ENCODE peak calls at places on chromosomes 6 and 20, in five cellular contexts. F is spleen, U is Panc1, P is testis, L is sigmoid colon. B is an unnamed sample. For H3K4me1, the result is how much of the 10 kb centered on the place peaks cover.

GRCh38 chr20:33670715-33671499 is 3.3 kb downstream of the NECAB3 start:
- DNase-seq in U (no peak), P (no peak), F (no peak), L (no peak), B (no peak)

GRCh38 chr6:159616456-159616855 is 76.6 kb downstream of the SOD2 start:
- DNase-seq in P (no peak), L (no peak), F (no peak), U (no peak), B (no peak)

GRCh38 chr6:78611097-78611625 is 256.2 kb upstream of the IRAK1BP1 start:
- DNase-seq in L (no peak), P (no peak), F (no peak), U (no peak), B (peak)

GRCh38 chr6:121780325-121781313 is 345.2 kb downstream of the GJA1 start:
- DNase-seq in P (peak), U (no peak), L (peak), F (no peak), B (peak)

GRCh38 chr6:63805808-63806572 is 170.4 kb downstream of the PHF3 start:
- DNase-seq in P (no peak), U (peak), F (no peak), L (no peak), B (no peak)

GRCh38 chr20:11585752-11586352 is 331.8 kb upstream of the BTBD3 start:
- DNase-seq in U (no peak), F (no peak), L (no peak), P (no peak), B (peak)

GRCh38 chr20:528923-529594 is 14.5 kb downstream of the CSNK2A1 start:
- DNase-seq in U (peak), L (no peak), F (no peak), P (no peak), B (no peak)

GRCh38 chr20:4897600-4897999 is 103.7 kb downstream of the SLC23A2 start:
- DNase-seq in U (no peak), P (no peak), F (no peak), L (no peak), B (no peak)

GRCh38 chr6:33624856-33625255 is 3.7 kb downstream of the ITPR3 start:
- DNase-seq in U (no peak), F (no peak), P (peak), L (no peak), B (no peak)

GRCh38 chr6:33621396-33622388 is 570 bp downstream of the ITPR3 start:
- DNase-seq in L (peak), U (no peak), P (peak), F (peak), B (no peak)

GRCh38 chr6:33620584-33621395 is at the start of gene ITPR3:
- DNase-seq in U (no peak), P (peak), L (peak), F (peak), B (peak)

GRCh38 chr6:33623895-33624381 is 2.8 kb downstream of the ITPR3 start:
- DNase-seq in U (no peak), L (no peak), F (no peak), P (no peak), B (no peak)

GRCh38 chr6:33622456-33623431 is 1.6 kb downstream of the ITPR3 start:
- DNase-seq in L (no peak), U (no peak), P (no peak), F (no peak), B (no peak)
- H3K4me1 ChIP-seq in L (under half), U (under half), P (under half), F (under half), B (under half)

GRCh38 chr6:101577091-101577490 is 183.6 kb downstream of the GRIK2 start:
- DNase-seq in F (no peak), P (no peak), U (no peak), L (no peak), B (no peak)
- TF ChIP-seq CTCF in F (no peak), P (no peak), U (no peak), L (no peak), B (no peak)

GRCh38 chr6:142845143-142845571 is 99.8 kb downstream of the HIVEP2 start:
- DNase-seq in F (no peak), U (no peak), L (no peak), P (no peak), B (no peak)
- H3K4me1 ChIP-seq in F (half or more), U (under half), L (under half), P (under half), B (under half)

GRCh38 chr6:38336922-38337321 is 302.8 kb downstream of the BTBD9 start:
- DNase-seq in U (no peak), L (no peak), F (no peak), P (no peak), B (no peak)

GRCh38 chr6:38339914-38340313 is 299.8 kb downstream of the BTBD9 start:
- DNase-seq in F (no peak), U (no peak), L (no peak), P (no peak), B (no peak)

GRCh38 chr6:38341501-38341900 is 298.2 kb downstream of the BTBD9 start:
- DNase-seq in U (no peak), L (no peak), F (no peak), P (no peak), B (no peak)

GRCh38 chr6:38337819-38338465 is 301.8 kb downstream of the BTBD9 start:
- DNase-seq in U (peak), L (no peak), F (no peak), P (no peak), B (no peak)
- TF ChIP-seq CTCF in U (no peak), L (no peak), F (no peak), P (no peak), B (peak)

GRCh38 chr6:13184089-13184468 is 144.3 kb downstream of the TBC1D7 start:
- DNase-seq in P (no peak), F (no peak), L (no peak), U (no peak), B (no peak)
- H3K4me1 ChIP-seq in P (under half), F (under half), L (under half), U (under half), B (under half)

DNA sequence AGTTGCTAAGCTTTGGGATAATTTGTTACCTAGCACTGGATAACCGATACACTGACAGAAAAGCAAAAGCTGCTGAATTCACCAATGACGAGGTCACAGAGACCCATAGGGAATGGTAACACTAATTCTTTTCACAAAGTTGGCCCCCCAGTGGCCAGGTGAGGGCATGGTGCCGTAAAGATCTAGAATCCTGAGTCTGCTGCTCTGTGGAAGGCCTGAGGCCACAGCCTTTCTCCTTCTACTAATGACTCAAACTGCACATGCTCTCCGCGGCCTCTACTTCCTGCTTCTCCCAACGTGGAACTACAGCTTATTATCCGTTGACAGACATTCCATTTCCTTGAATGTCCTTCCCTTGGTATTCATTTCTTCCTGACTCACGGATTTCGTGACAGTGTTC is 127.1 kb downstream of the OPRM1 start:
- DNase-seq in U (no peak), F (no peak), L (no peak), P (no peak), B (no peak)
- TF ChIP-seq CTCF in U (peak), F (no peak), L (no peak), P (peak), B (no peak)

GRCh38 chr6:11604215-11604614 is 66.7 kb downstream of the TMEM170B start:
- DNase-seq in P (no peak), F (no peak), L (no peak), U (no peak), B (no peak)

GRCh38 chr6:11604836-11605506 is 67.4 kb downstream of the TMEM170B start:
- DNase-seq in U (no peak), L (no peak), P (no peak), F (no peak), B (no peak)

GRCh38 chr6:11605507-11605905 is 68.0 kb downstream of the TMEM170B start:
- DNase-seq in L (no peak), P (no peak), U (no peak), F (no peak), B (no peak)

GRCh38 chr6:11607381-11607780 is 69.8 kb downstream of the TMEM170B start:
- DNase-seq in L (no peak), U (no peak), P (no peak), F (no peak), B (peak)

GRCh38 chr6:11606287-11606686 is 68.7 kb downstream of the TMEM170B start:
- DNase-seq in U (no peak), P (peak), F (no peak), L (no peak), B (no peak)
- H3K4me1 ChIP-seq in U (under half), P (under half), F (under half), L (under half), B (under half)

DNA sequence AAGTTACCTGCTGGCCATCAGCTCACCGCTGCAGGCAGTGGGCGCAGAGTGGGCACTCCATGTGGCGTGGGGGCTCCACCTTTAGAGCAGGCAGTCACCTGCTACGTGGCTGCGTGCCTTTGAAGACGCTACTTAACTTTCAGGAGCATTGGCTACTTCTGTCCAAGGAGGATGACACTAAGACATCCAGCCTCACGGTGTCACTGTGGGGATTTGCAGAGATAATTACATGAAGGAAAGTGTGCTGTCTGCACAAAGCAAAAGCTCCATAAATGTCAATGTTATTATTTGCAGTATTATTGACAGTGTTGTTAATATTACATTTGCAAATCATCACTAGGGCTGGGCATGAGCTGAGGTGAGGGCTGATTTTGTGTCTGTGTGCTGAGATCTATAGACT is 166.0 kb upstream of the SYNDIG1 start:
- DNase-seq in P (peak), L (no peak), U (no peak), F (no peak), B (peak)
- TF ChIP-seq CTCF in P (no peak), L (no peak), U (peak), F (no peak), B (no peak)

DNA sequence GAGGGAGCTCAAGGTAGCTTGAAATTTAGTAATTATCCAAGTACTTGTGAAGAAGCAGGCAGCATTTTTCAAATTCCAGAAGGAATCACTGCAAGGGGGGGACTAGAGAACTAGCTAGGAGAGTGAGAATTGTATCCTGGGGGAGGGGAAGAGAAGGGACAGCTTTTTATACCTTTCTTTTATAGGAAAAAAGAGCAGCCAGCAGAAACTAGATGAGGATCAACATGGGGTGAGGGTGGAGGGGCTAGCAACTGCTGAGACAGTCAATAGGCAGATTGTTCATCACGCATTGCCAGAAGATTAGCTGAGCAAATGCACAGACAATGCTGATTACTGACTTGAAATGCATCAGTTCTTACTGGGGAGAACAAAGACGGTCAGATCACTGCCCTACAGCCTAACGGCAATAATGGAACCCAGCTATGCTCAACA is 514.3 kb upstream of the CITED2 start:
- DNase-seq in L (no peak), U (no peak), F (no peak), P (no peak), B (peak)
- H3K4me1 ChIP-seq in L (under half), U (under half), F (under half), P (under half), B (under half)

DNA sequence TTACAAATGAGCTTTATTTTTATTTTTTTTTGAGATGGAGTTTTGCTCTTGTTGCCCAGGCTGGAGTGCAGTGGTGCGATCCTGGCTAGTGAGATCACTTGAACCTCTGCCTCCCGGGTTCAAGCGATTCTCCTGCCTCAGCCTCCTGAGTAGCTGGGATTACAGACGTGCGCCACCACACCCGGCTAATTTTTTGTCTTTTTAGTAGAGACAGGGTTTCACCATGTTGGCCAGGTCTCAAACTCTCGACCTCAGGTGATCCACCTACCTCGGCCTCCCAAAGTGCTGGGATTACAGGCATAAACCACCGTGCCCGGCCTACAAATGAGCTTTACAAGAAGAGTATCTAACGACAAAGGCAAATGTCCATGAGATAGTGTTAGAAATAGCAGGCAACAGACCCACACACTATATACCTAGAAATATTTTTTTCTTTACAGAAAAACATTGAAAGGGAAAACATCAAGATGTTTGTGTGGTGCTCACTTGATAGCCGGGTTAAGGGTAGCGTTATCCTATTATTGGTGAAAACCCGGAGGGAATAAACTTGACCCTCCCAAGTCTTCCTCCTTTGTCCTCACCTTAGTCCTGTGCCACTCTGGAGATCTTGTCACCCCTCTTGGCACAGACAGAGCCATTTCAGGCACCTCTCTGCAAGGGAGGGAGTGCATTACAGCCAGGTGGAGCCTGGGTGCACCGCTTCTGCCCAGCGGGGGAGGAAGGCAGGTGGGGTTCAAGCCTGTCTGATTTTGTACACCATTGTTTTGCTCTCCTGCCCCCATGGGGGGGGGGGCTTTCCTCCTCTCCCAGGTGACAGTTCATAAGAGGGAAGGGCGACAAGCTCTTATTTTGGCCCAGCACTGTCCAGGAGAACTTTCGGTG is 21.0 kb upstream of the AVP start:
- DNase-seq in F (no peak), L (no peak), P (no peak), U (no peak), B (no peak)
- TF ChIP-seq CTCF in F (no peak), L (no peak), P (no peak), U (no peak), B (no peak)